ENCODE peak calls at places on chromosomes 3 and 15, in six cellular contexts. X is colonic mucosa, G is AG09309, S is Peyer's patch, A is AG10803, L is kidney epithelial cell. H is an unnamed sample.

GRCh38 chr3:53493997-53494791 is at the start of gene CACNA1D:
- DNase-seq in L (no peak), S (peak; percentile 81), A (no peak), X (peak; percentile 80), G (no peak), H (no peak)

GRCh38 chr3:112734171-112734570 is 93.2 kb upstream of the CCDC80 start:
- DNase-seq in X (no peak), L (no peak), A (no peak), G (no peak), S (no peak), H (no peak)

GRCh38 chr15:57890351-57890750 is 175.2 kb downstream of the ALDH1A2 start:
- DNase-seq in L (no peak), X (no peak), S (no peak), A (peak; percentile 34), G (no peak), H (no peak)

GRCh38 chr15:28033443-28033842 is 65.7 kb downstream of the OCA2 start:
- DNase-seq in X (no peak), A (no peak), L (no peak), G (no peak), S (no peak), H (no peak)

GRCh38 chr3:171470714-171471227 is 10.6 kb upstream of the TNIK start:
- DNase-seq in A (no peak), G (no peak), X (no peak), L (no peak), S (no peak), H (no peak)

GRCh38 chr15:56965614-56966013 is 47.2 kb downstream of the TCF12 start:
- DNase-seq in A (no peak), X (no peak), S (no peak), L (no peak), G (no peak), H (no peak)

GRCh38 chr3:114569186-114569585 is 275.4 kb downstream of the TIGIT start:
- DNase-seq in X (no peak), G (no peak), A (no peak), L (no peak), S (no peak), H (no peak)

GRCh38 chr15:31265090-31265870 is 61.4 kb upstream of the KLF13 start:
- DNase-seq in X (peak; percentile 80), G (no peak), L (no peak), S (peak; percentile 62), A (no peak), H (no peak)

GRCh38 chr3:71973337-71974030 is 188.5 kb upstream of the PROK2 start:
- DNase-seq in X (no peak), S (no peak), L (no peak), A (no peak), G (no peak), H (no peak)

GRCh38 chr3:105430460-105430859 is 63.8 kb downstream of the ALCAM start:
- DNase-seq in A (no peak), L (no peak), X (no peak), G (no peak), S (no peak), H (no peak)

GRCh38 chr3:57017481-57017880 is 43.0 kb upstream of the SPATA12 start:
- DNase-seq in L (no peak), G (no peak), A (no peak), S (no peak), X (no peak), H (peak; percentile 31)

GRCh38 chr15:65610871-65611718 is at the start of gene INTS14:
- DNase-seq in S (peak; percentile 99), G (peak; percentile 81), X (peak; percentile 97), L (peak; percentile 67), A (peak; percentile 97), H (peak; percentile 98)

GRCh38 chr15:74245342-74245931 is 9.3 kb downstream of the CCDC33 start:
- DNase-seq in S (no peak), G (no peak), L (no peak), X (no peak), A (no peak), H (no peak)

GRCh38 chr15:49265911-49266310 is 95.9 kb downstream of the GALK2 start:
- DNase-seq in S (no peak), A (no peak), X (no peak), L (no peak), G (no peak), H (no peak)

GRCh38 chr15:72968531-72968922 is 83.7 kb upstream of the NEO1 start:
- DNase-seq in S (peak; percentile 82), L (no peak), G (no peak), X (peak; percentile 93), A (no peak), H (no peak)

GRCh38 chr3:24299801-24300626 is 194.6 kb downstream of the THRB start:
- DNase-seq in X (no peak), A (peak; percentile 86), S (no peak), G (no peak), L (peak; percentile 65), H (peak; percentile 53)

GRCh38 chr3:76551739-76552138 is 488.2 kb upstream of the ROBO2 start:
- DNase-seq in S (no peak), A (no peak), L (no peak), X (no peak), G (no peak), H (no peak)

GRCh38 chr15:58962662-58963565 is 24.5 kb upstream of the RNF111 start:
- DNase-seq in X (no peak), S (no peak), A (peak; percentile 6), L (no peak), G (no peak), H (no peak)

GRCh38 chr3:62128028-62128427 is 245.3 kb downstream of the FEZF2 start:
- DNase-seq in L (no peak), G (peak; percentile 18), A (peak; percentile 65), S (no peak), X (no peak), H (no peak)

GRCh38 chr15:74251187-74251811 is 15.2 kb downstream of the CCDC33 start:
- DNase-seq in A (no peak), X (no peak), S (no peak), G (no peak), L (no peak), H (no peak)

GRCh38 chr15:89335289-89336041 is 841 bp upstream of the POLG start:
- DNase-seq in X (peak; percentile 56), S (peak; percentile 66), G (no peak), A (no peak), L (no peak), H (no peak)

GRCh38 chr15:95085056-95085455 is 853.7 kb downstream of the MCTP2 start:
- DNase-seq in L (no peak), S (no peak), A (peak; percentile 75), X (no peak), G (no peak), H (no peak)

GRCh38 chr3:191070201-191070600 is 128.8 kb upstream of the OSTN start:
- DNase-seq in G (peak; percentile 68), X (no peak), L (peak; percentile 64), A (peak; percentile 81), S (no peak), H (peak; percentile 88)

GRCh38 chr3:38608961-38609360 is 40.5 kb downstream of the SCN5A start:
- DNase-seq in L (no peak), A (no peak), G (no peak), S (no peak), X (no peak), H (no peak)

GRCh38 chr15:74780983-74781672 is 752 bp upstream of the CSK start:
- DNase-seq in A (peak; percentile 47), X (peak; percentile 51), G (no peak), S (peak; percentile 72), L (no peak), H (no peak)

GRCh38 chr15:57522148-57522547 is 69.6 kb upstream of the MYZAP start:
- DNase-seq in A (no peak), S (no peak), G (no peak), L (no peak), X (no peak), H (no peak)

GRCh38 chr3:129461461-129462146 is 21.6 kb downstream of the IFT122 start:
- DNase-seq in A (peak; percentile 19), L (no peak), X (no peak), G (no peak), S (no peak), H (no peak)

DNA sequence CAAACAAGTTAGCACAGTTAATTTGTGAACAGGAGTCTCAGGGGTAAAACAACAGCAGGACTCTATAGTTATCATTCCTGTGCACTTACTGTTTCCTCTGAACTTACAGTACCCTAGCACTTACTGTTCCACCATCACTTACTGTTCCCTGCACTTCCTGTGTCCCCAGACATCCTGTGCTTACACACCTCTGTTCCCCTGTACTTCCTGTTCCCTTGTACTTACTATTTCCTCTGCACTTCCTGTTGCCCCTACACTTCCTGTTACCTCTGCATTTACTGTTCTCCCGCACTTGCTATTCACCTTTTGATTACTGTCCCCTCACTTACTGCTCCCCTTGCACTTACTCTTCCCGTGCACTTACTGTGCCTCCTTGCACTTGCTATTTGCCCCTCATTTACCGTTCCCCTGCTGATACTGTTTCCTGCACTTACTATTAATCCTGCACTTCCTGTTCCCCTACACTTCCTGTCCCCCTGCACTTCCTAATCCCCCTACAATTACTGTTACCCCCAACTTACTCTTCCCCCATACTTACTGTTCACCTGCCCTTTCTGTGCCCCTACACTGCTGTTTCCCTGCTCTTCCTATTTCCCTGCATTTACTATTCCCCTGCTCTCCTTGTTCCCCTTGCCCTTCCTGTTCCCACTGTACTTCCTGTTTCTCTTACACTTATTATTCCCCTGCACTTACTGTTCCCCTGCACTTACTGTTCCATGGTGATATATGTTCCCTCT is 30.3 kb downstream of the TPRA1 start:
- DNase-seq in S (no peak), G (no peak), A (no peak), X (no peak), L (no peak), H (no peak)
- H3K4me3 ChIP-seq in S (no peak overlapping the region), G (no peak overlapping the region), A (no peak overlapping the region), X (no peak overlapping the region), L (no peak overlapping the region), H (no peak overlapping the region)

GRCh38 chr3:142046320-142047020 is 102.9 kb downstream of the TFDP2 start:
- DNase-seq in A (no peak), G (no peak), L (no peak), S (no peak), X (no peak), H (no peak)
- TF ChIP-seq CTCF in A (no peak), G (no peak), L (no peak), S (no peak), X (no peak), H (no peak)

GRCh38 chr3:147411777-147412176 is 2.6 kb downstream of the ZIC1 start:
- DNase-seq in L (no peak), G (no peak), X (no peak), S (no peak), A (no peak), H (peak; percentile 62)
- H3K4me3 ChIP-seq in L (no peak overlapping the region), G (no peak overlapping the region), X (no peak overlapping the region), S (no peak overlapping the region), A (peak overlapping the region; percentile 66), H (peak overlapping the region; percentile 89)

GRCh38 chr3:183081459-183082183 is 17.7 kb downstream of the MCCC1 start:
- DNase-seq in G (no peak), X (no peak), S (no peak), L (no peak), A (no peak), H (no peak)

GRCh38 chr3:183082355-183082915 is 16.9 kb downstream of the MCCC1 start:
- DNase-seq in X (no peak), L (no peak), A (no peak), G (no peak), S (no peak), H (no peak)

GRCh38 chr3:183080628-183081027 is 18.7 kb downstream of the MCCC1 start:
- DNase-seq in X (no peak), L (no peak), A (no peak), G (no peak), S (no peak), H (no peak)

GRCh38 chr3:183087184-183087583 is 12.1 kb downstream of the MCCC1 start:
- DNase-seq in S (no peak), X (no peak), A (no peak), G (no peak), L (no peak), H (no peak)

GRCh38 chr3:183085634-183086390 is 13.5 kb downstream of the MCCC1 start:
- DNase-seq in L (no peak), X (peak; percentile 29), S (no peak), A (peak; percentile 28), G (no peak), H (peak; percentile 48)
- TF ChIP-seq CTCF in L (peak; percentile 45), X (peak; percentile 26), S (no peak), A (peak; percentile 29), G (peak; percentile 49), H (peak; percentile 48)